ENCODE peak calls at places on chromosomes 11 and 22, in five cellular contexts. U, S, L, W and D are unnamed samples.

GRCh38 chr11:124740277-124740882 is 638 bp downstream of the NRGN start:
- DNase-seq in U (peak), S (no peak), L (no peak), W (peak), D (peak)

GRCh38 chr22:41429232-41429945 is 17.2 kb downstream of the TOB2 start:
- DNase-seq in U (no peak), S (no peak), L (no peak), W (no peak), D (no peak)

GRCh38 chr11:20363500-20364411 is at the start of gene HTATIP2:
- DNase-seq in U (peak), S (peak), L (peak), W (peak), D (peak)

GRCh38 chr22:37206841-37207821 is 5.1 kb downstream of the SSTR3 start:
- DNase-seq in U (no peak), S (no peak), L (no peak), W (no peak), D (no peak)

GRCh38 chr11:128686745-128687177 is 7.1 kb upstream of the FLI1 start:
- DNase-seq in U (peak), S (peak), L (peak), W (peak), D (peak)

GRCh38 chr11:29913352-29913751 is 103.5 kb downstream of the KCNA4 start:
- DNase-seq in U (no peak), S (peak), L (no peak), W (no peak), D (no peak)

GRCh38 chr11:132365650-132366049 is 995.2 kb downstream of the NTM start:
- DNase-seq in U (no peak), S (no peak), L (no peak), W (no peak), D (no peak)

GRCh38 chr11:128587415-128587814 is at the start of gene ETS1:
- DNase-seq in U (peak), S (no peak), L (peak), W (peak), D (no peak)

GRCh38 chr11:96306933-96307747 is 35.9 kb downstream of the MAML2 start:
- DNase-seq in U (peak), S (peak), L (peak), W (peak), D (no peak)

GRCh38 chr22:22605074-22605404 is 39.4 kb upstream of the GGTLC2 start:
- DNase-seq in U (no peak), S (no peak), L (no peak), W (no peak), D (no peak)

GRCh38 chr11:22792497-22792896 is 37.1 kb downstream of the SVIP start:
- DNase-seq in U (no peak), S (peak), L (peak), W (no peak), D (no peak)

GRCh38 chr11:12838463-12839120 is 164.4 kb downstream of the TEAD1 start:
- DNase-seq in U (no peak), S (no peak), L (peak), W (no peak), D (peak)

GRCh38 chr11:17786824-17787525 is 52.4 kb downstream of the KCNC1 start:
- DNase-seq in U (no peak), S (no peak), L (peak), W (peak), D (no peak)

GRCh38 chr11:697028-697491 is 1.4 kb downstream of the TMEM80 start:
- DNase-seq in U (no peak), S (peak), L (peak), W (no peak), D (no peak)

GRCh38 chr11:88266919-88267318 is 70.6 kb downstream of the CTSC start:
- DNase-seq in U (no peak), S (no peak), L (no peak), W (no peak), D (no peak)

GRCh38 chr11:62444835-62445234 is 26.0 kb downstream of the SCGB1A1 start:
- DNase-seq in U (no peak), S (no peak), L (no peak), W (no peak), D (no peak)

GRCh38 chr11:723120-723883 is 17.3 kb downstream of the EPS8L2 start:
- DNase-seq in U (peak), S (peak), L (peak), W (peak), D (peak)

GRCh38 chr11:1807628-1807995 is 27.2 kb upstream of the SYT8 start:
- DNase-seq in U (peak), S (no peak), L (no peak), W (no peak), D (no peak)

GRCh38 chr22:33380789-33381530 is 322.8 kb upstream of the SYN3 start:
- DNase-seq in U (no peak), S (peak), L (peak), W (no peak), D (no peak)

GRCh38 chr11:106249857-106250256 is 172.4 kb downstream of the AASDHPPT start:
- DNase-seq in U (peak), S (peak), L (no peak), W (no peak), D (no peak)

GRCh38 chr11:73759520-73760065 is 1.3 kb downstream of the RAB6A start:
- DNase-seq in U (peak), S (peak), L (peak), W (no peak), D (no peak)

GRCh38 chr11:75380716-75381420 is 18.4 kb upstream of the RPS3 start:
- DNase-seq in U (no peak), S (peak), L (no peak), W (no peak), D (no peak)

GRCh38 chr11:125085301-125086081 is 22.4 kb downstream of the SLC37A2 start:
- DNase-seq in U (peak), S (no peak), L (no peak), W (no peak), D (no peak)

GRCh38 chr11:18115360-18116127 is 9.7 kb upstream of the SAAL1 start:
- DNase-seq in U (peak), S (peak), L (peak), W (peak), D (peak)

GRCh38 chr11:104275992-104276391 is 112.0 kb upstream of the PDGFD start:
- DNase-seq in U (peak), S (no peak), L (no peak), W (no peak), D (no peak)

GRCh38 chr22:48091060-48091650 is 1328.7 kb downstream of the TBC1D22A start:
- DNase-seq in U (no peak), S (no peak), L (no peak), W (no peak), D (no peak)

GRCh38 chr11:116857936-116858335 is 20.5 kb upstream of the APOA1 start:
- DNase-seq in U (no peak), S (no peak), L (no peak), W (no peak), D (no peak)

GRCh38 chr11:76226626-76227025 is 20.3 kb upstream of the WNT11 start:
- DNase-seq in U (no peak), S (no peak), L (no peak), W (no peak), D (no peak)

GRCh38 chr22:42268852-42269406 is 1.5 kb downstream of the TCF20 start:
- DNase-seq in U (no peak), S (no peak), L (no peak), W (no peak), D (no peak)

GRCh38 chr11:120139316-120140069 is 1.6 kb upstream of the TRIM29 start:
- DNase-seq in U (no peak), S (no peak), L (no peak), W (no peak), D (no peak)

GRCh38 chr11:125167292-125167953 is 2.9 kb downstream of the PKNOX2 start:
- DNase-seq in U (peak), S (peak), L (peak), W (peak), D (no peak)

DNA sequence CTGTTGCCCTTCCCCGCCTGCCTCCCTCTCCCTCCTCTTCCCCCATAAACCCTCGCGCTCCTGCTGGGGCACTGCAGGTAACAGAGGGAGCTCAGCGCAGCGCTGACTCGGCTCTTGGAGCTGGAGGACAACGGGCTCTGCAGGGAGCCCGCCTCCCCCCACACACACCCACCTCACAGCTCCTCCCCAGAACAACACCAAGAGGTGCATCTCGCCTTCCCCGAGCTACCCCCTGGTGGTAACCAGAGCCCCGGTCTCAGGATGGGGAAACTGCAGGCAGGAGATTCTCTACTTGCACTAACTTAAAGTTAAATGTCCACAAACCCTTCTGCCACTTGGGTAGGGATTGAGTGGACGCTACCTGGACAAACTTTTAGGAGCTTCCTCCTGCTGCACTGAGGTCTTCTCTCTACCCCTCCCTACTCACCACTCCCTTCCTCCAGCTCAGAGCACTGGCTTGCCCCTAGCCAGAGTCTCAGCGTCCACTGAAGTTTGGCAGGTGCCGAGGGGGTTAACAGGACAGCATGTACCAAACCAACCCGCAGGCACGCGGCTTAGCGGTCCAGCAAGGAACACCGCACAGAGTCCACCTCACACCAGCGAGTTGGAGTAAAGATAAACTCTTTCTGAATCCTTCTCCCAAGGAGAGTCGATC is 4.0 kb upstream of the SCN4B start:
- DNase-seq in U (peak), S (peak), L (no peak), W (peak), D (no peak)
- TF ChIP-seq EZH2 in U (peak), S (no peak), L (peak), W (no peak), D (peak)

DNA sequence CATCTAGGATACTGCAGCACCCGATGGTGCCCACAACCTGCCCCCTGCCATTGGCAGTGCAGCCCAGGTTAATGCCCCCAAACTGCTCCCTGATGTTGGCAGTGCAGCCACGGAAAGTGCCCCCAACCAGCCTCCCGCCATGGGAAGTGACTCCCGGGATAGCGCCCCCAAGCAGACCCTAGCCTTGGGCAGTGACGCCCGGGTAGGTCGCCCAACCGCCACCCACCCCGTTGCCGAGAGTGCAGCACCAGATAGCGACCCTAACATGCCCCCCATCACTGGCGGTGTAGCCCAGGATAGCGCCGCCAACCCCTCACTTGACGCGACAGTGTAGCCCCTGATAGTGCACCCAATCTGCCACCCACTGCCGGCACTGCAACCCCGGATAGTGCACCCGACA is 38.5 kb downstream of the C22orf42 start:
- DNase-seq in U (no peak), S (no peak), L (no peak), W (no peak), D (no peak)
- H3K4me2 ChIP-seq in U (no peak), S (no peak), L (no peak), W (no peak), D (no peak)

DNA sequence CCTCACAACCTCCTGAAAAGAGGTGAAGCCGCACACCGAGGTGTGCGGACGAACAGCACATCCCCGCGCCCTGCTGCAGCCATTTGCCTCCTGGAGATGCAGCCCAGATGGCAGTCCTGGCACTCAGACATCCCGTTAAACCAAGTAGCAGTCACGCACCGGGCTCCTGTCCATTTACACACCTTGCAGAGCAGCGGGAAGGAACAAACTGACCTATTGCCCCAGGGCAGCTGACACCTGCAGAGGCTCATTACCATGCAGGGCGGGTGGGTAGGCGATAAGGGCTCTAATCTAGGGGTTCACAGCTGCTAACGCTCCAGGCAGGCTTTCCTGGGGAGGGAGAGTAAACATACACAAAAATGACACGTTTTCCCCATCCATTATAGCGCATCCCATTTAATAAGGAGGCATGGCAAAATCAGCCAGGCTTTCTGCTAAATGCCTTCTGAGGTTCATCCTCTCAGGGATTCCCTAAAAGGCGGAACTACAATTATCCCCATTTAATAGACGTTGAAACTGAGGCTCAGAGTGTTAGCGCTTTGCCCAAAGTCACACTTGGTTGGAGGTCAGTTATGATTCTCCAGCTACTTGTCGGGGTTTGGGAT is 788 bp upstream of the EHBP1L1 start:
- DNase-seq in U (peak), S (peak), L (peak), W (no peak), D (peak)
- TF ChIP-seq EZH2 in U (peak), S (no peak), L (no peak), W (peak), D (no peak)

DNA sequence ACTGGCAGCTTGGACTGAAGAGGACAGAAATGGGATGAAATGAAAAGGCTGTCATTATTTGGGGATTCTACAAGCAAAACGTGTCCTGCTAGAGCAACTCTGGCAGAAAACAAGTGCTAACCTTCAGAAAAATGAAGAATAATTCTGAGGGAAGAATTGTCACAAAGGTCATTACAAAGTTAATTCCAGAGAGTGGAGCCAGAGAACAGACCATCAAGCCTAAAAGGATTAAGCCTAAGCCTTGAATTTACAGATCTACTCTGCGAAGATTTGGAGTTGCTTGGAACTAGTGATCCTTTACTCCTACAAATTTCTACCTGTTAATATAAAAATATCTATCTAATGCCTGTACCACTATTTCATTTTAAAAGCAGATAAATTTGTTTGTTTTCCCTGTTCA is 1077.3 kb upstream of the CNTN5 start:
- DNase-seq in U (peak), S (no peak), L (no peak), W (no peak), D (no peak)
- H3K4me2 ChIP-seq in U (no peak), S (no peak), L (no peak), W (no peak), D (no peak)

DNA sequence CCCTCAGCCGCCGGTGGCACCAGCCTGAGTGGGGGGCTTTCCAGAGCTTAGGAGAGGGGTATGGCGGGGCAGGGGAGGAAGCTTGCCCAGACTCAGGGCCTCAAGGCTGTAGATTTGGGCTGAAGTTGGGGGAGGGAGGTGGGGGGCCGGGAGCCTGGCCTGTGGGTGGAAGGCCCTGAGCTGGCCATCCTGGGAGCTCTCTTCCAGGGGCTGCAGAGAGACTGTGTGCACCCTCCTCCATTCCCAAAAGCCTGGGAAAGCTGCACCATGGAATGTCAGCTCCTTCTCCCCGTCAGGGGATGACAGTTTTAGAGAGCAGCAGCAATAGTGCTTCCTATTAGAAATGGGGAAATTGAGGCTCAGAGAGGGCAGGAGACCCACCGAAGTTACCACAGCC is 1.0 kb downstream of the SYT12 start:
- DNase-seq in U (no peak), S (no peak), L (no peak), W (no peak), D (no peak)
- TF ChIP-seq EZH2 in U (no peak), S (peak), L (no peak), W (no peak), D (no peak)

GRCh38 chr11:126997641-126998040 is 2.9 kb downstream of the KIRREL3 start:
- DNase-seq in U (no peak), S (no peak), L (no peak), W (no peak), D (no peak)
- H3K4me2 ChIP-seq in U (no peak), S (no peak), L (peak), W (no peak), D (no peak)

GRCh38 chr11:63914896-63915681 is 1.9 kb downstream of the RCOR2 start:
- DNase-seq in U (peak), S (no peak), L (no peak), W (peak), D (no peak)

GRCh38 chr11:63916837-63917684 is at the start of gene RCOR2:
- DNase-seq in U (peak), S (peak), L (peak), W (peak), D (peak)

GRCh38 chr11:63917685-63918523 is 940 bp upstream of the RCOR2 start:
- DNase-seq in U (peak), S (peak), L (peak), W (peak), D (peak)

GRCh38 chr11:63913866-63914830 is 2.8 kb downstream of the RCOR2 start:
- DNase-seq in U (no peak), S (no peak), L (no peak), W (no peak), D (no peak)

GRCh38 chr11:63915961-63916836 is 765 bp downstream of the RCOR2 start:
- DNase-seq in U (peak), S (peak), L (peak), W (peak), D (no peak)
- TF ChIP-seq EZH2 in U (no peak), S (no peak), L (no peak), W (no peak), D (no peak)

DNA sequence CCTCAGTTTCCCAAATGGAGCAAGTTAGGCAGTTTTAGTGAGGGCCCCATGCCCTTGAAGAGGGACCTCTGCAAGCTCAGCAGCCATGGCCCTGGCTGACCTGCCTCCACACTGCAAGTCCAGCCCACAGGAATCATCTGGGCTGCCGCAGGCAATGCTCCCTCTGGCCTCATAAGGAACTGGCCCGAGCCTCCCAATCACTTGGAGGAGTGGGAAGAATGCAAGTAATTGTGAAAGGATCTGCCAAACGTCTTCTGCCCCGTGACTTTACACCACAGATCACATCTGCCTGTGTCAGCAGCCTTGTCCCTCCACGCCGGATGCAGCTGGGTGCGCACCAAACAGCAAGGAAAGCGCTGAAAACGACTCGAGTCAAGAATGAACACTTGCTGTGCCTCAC is 23.9 kb downstream of the OPCML start:
- DNase-seq in U (no peak), S (no peak), L (no peak), W (no peak), D (no peak)
- H3K4me2 ChIP-seq in U (no peak), S (no peak), L (no peak), W (no peak), D (no peak)